ENCODE peak calls at places on chromosomes 4 and X, in five cellular contexts. One of them, this sample, is unnamed.

GRCh38 chrX:111100191-111100590 is 4.2 kb downstream of the PAK3 start:
- DNase-seq in naive thymus-derived CD8-positive, alpha-beta T cell: no peak
- DNase-seq in stimulated activated CD8-positive, alpha-beta memory T cell treated with anti-CD3 and anti-CD28 coated beads, Interleukin-2, amount 100 ng/mL, for 1 hour: no peak
- DNase-seq in WERI-Rb-1: peak
- DNase-seq in astrocyte of the hippocampus: peak
- DNase-seq in this sample: peak

GRCh38 chr4:76035799-76036389 is at the start of gene CXCL11:
- DNase-seq in astrocyte of the hippocampus: peak
- DNase-seq in naive thymus-derived CD8-positive, alpha-beta T cell: no peak
- DNase-seq in stimulated activated CD8-positive, alpha-beta memory T cell treated with anti-CD3 and anti-CD28 coated beads, Interleukin-2, amount 100 ng/mL, for 1 hour: no peak
- DNase-seq in WERI-Rb-1: no peak
- DNase-seq in this sample: no peak

GRCh38 chr4:8403173-8403753 is 37.3 kb downstream of the ACOX3 start:
- DNase-seq in stimulated activated CD8-positive, alpha-beta memory T cell treated with anti-CD3 and anti-CD28 coated beads, Interleukin-2, amount 100 ng/mL, for 1 hour: peak
- DNase-seq in WERI-Rb-1: peak
- DNase-seq in naive thymus-derived CD8-positive, alpha-beta T cell: no peak
- DNase-seq in astrocyte of the hippocampus: peak
- DNase-seq in this sample: peak

GRCh38 chr4:153488719-153489384 is 22.7 kb downstream of the TMEM131L start:
- DNase-seq in stimulated activated CD8-positive, alpha-beta memory T cell treated with anti-CD3 and anti-CD28 coated beads, Interleukin-2, amount 100 ng/mL, for 1 hour: peak
- DNase-seq in WERI-Rb-1: no peak
- DNase-seq in astrocyte of the hippocampus: no peak
- DNase-seq in naive thymus-derived CD8-positive, alpha-beta T cell: no peak
- DNase-seq in this sample: no peak

GRCh38 chrX:44621088-44621487 is 78.4 kb upstream of the FUNDC1 start:
- DNase-seq in astrocyte of the hippocampus: no peak
- DNase-seq in WERI-Rb-1: no peak
- DNase-seq in stimulated activated CD8-positive, alpha-beta memory T cell treated with anti-CD3 and anti-CD28 coated beads, Interleukin-2, amount 100 ng/mL, for 1 hour: no peak
- DNase-seq in naive thymus-derived CD8-positive, alpha-beta T cell: no peak
- DNase-seq in this sample: no peak

GRCh38 chrX:34879876-34880275 is 62.7 kb upstream of the FAM47B start:
- DNase-seq in astrocyte of the hippocampus: no peak
- DNase-seq in WERI-Rb-1: no peak
- DNase-seq in naive thymus-derived CD8-positive, alpha-beta T cell: no peak
- DNase-seq in stimulated activated CD8-positive, alpha-beta memory T cell treated with anti-CD3 and anti-CD28 coated beads, Interleukin-2, amount 100 ng/mL, for 1 hour: no peak
- DNase-seq in this sample: no peak

GRCh38 chr4:128715616-128716015 is 93.9 kb upstream of the JADE1 start:
- DNase-seq in WERI-Rb-1: no peak
- DNase-seq in stimulated activated CD8-positive, alpha-beta memory T cell treated with anti-CD3 and anti-CD28 coated beads, Interleukin-2, amount 100 ng/mL, for 1 hour: no peak
- DNase-seq in naive thymus-derived CD8-positive, alpha-beta T cell: no peak
- DNase-seq in astrocyte of the hippocampus: no peak
- DNase-seq in this sample: no peak

GRCh38 chr4:177596035-177596434 is 153.8 kb upstream of the AGA start:
- DNase-seq in WERI-Rb-1: no peak
- DNase-seq in naive thymus-derived CD8-positive, alpha-beta T cell: no peak
- DNase-seq in astrocyte of the hippocampus: peak
- DNase-seq in stimulated activated CD8-positive, alpha-beta memory T cell treated with anti-CD3 and anti-CD28 coated beads, Interleukin-2, amount 100 ng/mL, for 1 hour: no peak
- DNase-seq in this sample: no peak

GRCh38 chr4:6446538-6447451 is 25.6 kb downstream of the PPP2R2C start:
- DNase-seq in naive thymus-derived CD8-positive, alpha-beta T cell: no peak
- DNase-seq in stimulated activated CD8-positive, alpha-beta memory T cell treated with anti-CD3 and anti-CD28 coated beads, Interleukin-2, amount 100 ng/mL, for 1 hour: no peak
- DNase-seq in WERI-Rb-1: no peak
- DNase-seq in astrocyte of the hippocampus: peak
- DNase-seq in this sample: no peak

GRCh38 chrX:31555506-31555905 is 483.7 kb upstream of the FTHL17 start:
- DNase-seq in astrocyte of the hippocampus: no peak
- DNase-seq in stimulated activated CD8-positive, alpha-beta memory T cell treated with anti-CD3 and anti-CD28 coated beads, Interleukin-2, amount 100 ng/mL, for 1 hour: no peak
- DNase-seq in WERI-Rb-1: no peak
- DNase-seq in naive thymus-derived CD8-positive, alpha-beta T cell: no peak
- DNase-seq in this sample: no peak

GRCh38 chrX:37677243-37677642 is 8.3 kb upstream of the XK start:
- DNase-seq in stimulated activated CD8-positive, alpha-beta memory T cell treated with anti-CD3 and anti-CD28 coated beads, Interleukin-2, amount 100 ng/mL, for 1 hour: no peak
- DNase-seq in astrocyte of the hippocampus: no peak
- DNase-seq in WERI-Rb-1: no peak
- DNase-seq in naive thymus-derived CD8-positive, alpha-beta T cell: no peak
- DNase-seq in this sample: no peak

GRCh38 chr4:152696764-152697250 is 17.0 kb upstream of the TMEM154 start:
- DNase-seq in WERI-Rb-1: no peak
- DNase-seq in naive thymus-derived CD8-positive, alpha-beta T cell: no peak
- DNase-seq in stimulated activated CD8-positive, alpha-beta memory T cell treated with anti-CD3 and anti-CD28 coated beads, Interleukin-2, amount 100 ng/mL, for 1 hour: peak
- DNase-seq in astrocyte of the hippocampus: peak
- DNase-seq in this sample: peak

GRCh38 chr4:125283702-125284279 is 31.0 kb upstream of the FAT4 start:
- DNase-seq in stimulated activated CD8-positive, alpha-beta memory T cell treated with anti-CD3 and anti-CD28 coated beads, Interleukin-2, amount 100 ng/mL, for 1 hour: no peak
- DNase-seq in WERI-Rb-1: no peak
- DNase-seq in astrocyte of the hippocampus: peak
- DNase-seq in naive thymus-derived CD8-positive, alpha-beta T cell: no peak
- DNase-seq in this sample: no peak

GRCh38 chr4:135418353-135418752 is 1216.8 kb upstream of the PABPC4L start:
- DNase-seq in astrocyte of the hippocampus: peak
- DNase-seq in WERI-Rb-1: peak
- DNase-seq in naive thymus-derived CD8-positive, alpha-beta T cell: no peak
- DNase-seq in stimulated activated CD8-positive, alpha-beta memory T cell treated with anti-CD3 and anti-CD28 coated beads, Interleukin-2, amount 100 ng/mL, for 1 hour: no peak
- DNase-seq in this sample: no peak